ENCODE peak calls at places on chromosomes 12 and 14, in four cellular contexts. One of them, this sample, is unnamed.

GRCh38 chr14:91417134-91417982 is at the start of gene CCDC88C:
- DNase-seq in endodermal cell: peak; percentile 85
- DNase-seq in lung: peak; percentile 58
- DNase-seq in Calu3: peak; percentile 83
- DNase-seq in this sample: no peak

GRCh38 chr14:64082837-64083236 is 211.3 kb downstream of the ESR2 start:
- DNase-seq in lung: no peak
- DNase-seq in endodermal cell: no peak
- DNase-seq in Calu3: no peak
- DNase-seq in this sample: no peak

GRCh38 chr14:95519699-95520098 is 3.2 kb upstream of the SYNE3 start:
- DNase-seq in lung: peak; percentile 73
- DNase-seq in Calu3: no peak
- DNase-seq in endodermal cell: no peak
- DNase-seq in this sample: no peak

GRCh38 chr12:98895086-98895651 is 250.1 kb downstream of the APAF1 start:
- DNase-seq in Calu3: no peak
- DNase-seq in lung: no peak
- DNase-seq in endodermal cell: peak; percentile 92
- DNase-seq in this sample: no peak

GRCh38 chr12:108119126-108119973 is 9.7 kb upstream of the WSCD2 start:
- DNase-seq in Calu3: no peak
- DNase-seq in lung: no peak
- DNase-seq in endodermal cell: no peak
- DNase-seq in this sample: no peak

GRCh38 chr12:126492181-126492580 is 1426.9 kb downstream of the AACS start:
- DNase-seq in endodermal cell: no peak
- DNase-seq in lung: no peak
- DNase-seq in Calu3: no peak
- DNase-seq in this sample: no peak

GRCh38 chr12:105482976-105483375 is 152.5 kb downstream of the C12orf75 start:
- DNase-seq in Calu3: no peak
- DNase-seq in lung: no peak
- DNase-seq in endodermal cell: peak; percentile 11
- DNase-seq in this sample: no peak

GRCh38 chr12:64514456-64514855 is 62.5 kb downstream of the TBK1 start:
- DNase-seq in endodermal cell: no peak
- DNase-seq in lung: no peak
- DNase-seq in Calu3: no peak
- DNase-seq in this sample: no peak

GRCh38 chr12:131452444-131452860 is 258.4 kb upstream of the SFSWAP start:
- DNase-seq in endodermal cell: peak; percentile 90
- DNase-seq in lung: no peak
- DNase-seq in Calu3: peak; percentile 53
- DNase-seq in this sample: no peak
- TF ChIP-seq CTCF in endodermal cell: peak; percentile 83
- TF ChIP-seq CTCF in lung: peak; percentile 21
- TF ChIP-seq CTCF in Calu3: peak; percentile 57
- TF ChIP-seq CTCF in this sample: peak; percentile 52

DNA sequence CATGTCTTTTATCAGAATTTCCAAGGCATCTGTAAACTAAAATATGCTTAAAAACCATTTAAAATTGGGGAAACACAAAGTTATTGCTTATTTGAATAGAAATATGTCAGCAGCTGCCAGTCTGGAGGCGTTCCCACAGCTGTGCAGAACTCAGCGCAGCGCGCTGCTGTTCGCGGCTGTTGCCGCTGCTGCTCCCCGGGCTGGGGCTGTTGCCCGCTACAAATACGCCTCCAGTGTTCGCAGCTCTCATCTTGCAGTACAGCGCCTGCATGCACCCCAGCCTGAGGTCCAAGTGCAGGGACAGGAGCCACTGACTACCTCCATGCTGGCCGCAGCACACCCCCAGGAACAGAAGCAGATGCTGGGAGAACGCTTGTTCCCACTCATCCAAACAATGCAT is 216.2 kb downstream of the SLC16A7 start:
- DNase-seq in Calu3: no peak
- DNase-seq in lung: no peak
- DNase-seq in endodermal cell: no peak
- DNase-seq in this sample: no peak
- TF ChIP-seq CTCF in Calu3: no peak
- TF ChIP-seq CTCF in lung: no peak
- TF ChIP-seq CTCF in endodermal cell: no peak
- TF ChIP-seq CTCF in this sample: no peak

GRCh38 chr12:78473561-78473960 is 391.0 kb upstream of the SYT1 start:
- DNase-seq in Calu3: no peak
- DNase-seq in endodermal cell: no peak
- DNase-seq in lung: no peak
- DNase-seq in this sample: no peak

GRCh38 chr12:78473136-78473535 is 391.4 kb upstream of the SYT1 start:
- DNase-seq in lung: no peak
- DNase-seq in Calu3: no peak
- DNase-seq in endodermal cell: no peak
- DNase-seq in this sample: no peak

GRCh38 chr12:78470354-78471195 is 394.0 kb upstream of the SYT1 start:
- DNase-seq in lung: no peak
- DNase-seq in Calu3: peak; percentile 58
- DNase-seq in endodermal cell: peak; percentile 83
- DNase-seq in this sample: no peak
- TF ChIP-seq CTCF in lung: no peak
- TF ChIP-seq CTCF in Calu3: peak; percentile 39
- TF ChIP-seq CTCF in endodermal cell: peak; percentile 83
- TF ChIP-seq CTCF in this sample: peak; percentile 78

GRCh38 chr14:53533384-53533975 is 380.4 kb upstream of the DDHD1 start:
- DNase-seq in endodermal cell: no peak
- DNase-seq in Calu3: no peak
- DNase-seq in lung: no peak
- DNase-seq in this sample: no peak
- TF ChIP-seq CTCF in endodermal cell: no peak
- TF ChIP-seq CTCF in Calu3: no peak
- TF ChIP-seq CTCF in lung: no peak
- TF ChIP-seq CTCF in this sample: no peak

GRCh38 chr12:31655792-31656191 is 3.7 kb upstream of the ETFBKMT start:
- DNase-seq in Calu3: no peak
- DNase-seq in lung: no peak
- DNase-seq in endodermal cell: no peak
- DNase-seq in this sample: no peak

GRCh38 chr12:31658743-31659086 is 773 bp upstream of the ETFBKMT start:
- DNase-seq in Calu3: no peak
- DNase-seq in lung: no peak
- DNase-seq in endodermal cell: no peak
- DNase-seq in this sample: no peak

GRCh38 chr12:31655208-31655607 is 4.3 kb upstream of the ETFBKMT start:
- DNase-seq in Calu3: no peak
- DNase-seq in lung: no peak
- DNase-seq in endodermal cell: no peak
- DNase-seq in this sample: no peak

GRCh38 chr12:31662176-31662849 is 2.8 kb downstream of the ETFBKMT start:
- DNase-seq in lung: no peak
- DNase-seq in endodermal cell: no peak
- DNase-seq in Calu3: no peak
- DNase-seq in this sample: no peak

DNA sequence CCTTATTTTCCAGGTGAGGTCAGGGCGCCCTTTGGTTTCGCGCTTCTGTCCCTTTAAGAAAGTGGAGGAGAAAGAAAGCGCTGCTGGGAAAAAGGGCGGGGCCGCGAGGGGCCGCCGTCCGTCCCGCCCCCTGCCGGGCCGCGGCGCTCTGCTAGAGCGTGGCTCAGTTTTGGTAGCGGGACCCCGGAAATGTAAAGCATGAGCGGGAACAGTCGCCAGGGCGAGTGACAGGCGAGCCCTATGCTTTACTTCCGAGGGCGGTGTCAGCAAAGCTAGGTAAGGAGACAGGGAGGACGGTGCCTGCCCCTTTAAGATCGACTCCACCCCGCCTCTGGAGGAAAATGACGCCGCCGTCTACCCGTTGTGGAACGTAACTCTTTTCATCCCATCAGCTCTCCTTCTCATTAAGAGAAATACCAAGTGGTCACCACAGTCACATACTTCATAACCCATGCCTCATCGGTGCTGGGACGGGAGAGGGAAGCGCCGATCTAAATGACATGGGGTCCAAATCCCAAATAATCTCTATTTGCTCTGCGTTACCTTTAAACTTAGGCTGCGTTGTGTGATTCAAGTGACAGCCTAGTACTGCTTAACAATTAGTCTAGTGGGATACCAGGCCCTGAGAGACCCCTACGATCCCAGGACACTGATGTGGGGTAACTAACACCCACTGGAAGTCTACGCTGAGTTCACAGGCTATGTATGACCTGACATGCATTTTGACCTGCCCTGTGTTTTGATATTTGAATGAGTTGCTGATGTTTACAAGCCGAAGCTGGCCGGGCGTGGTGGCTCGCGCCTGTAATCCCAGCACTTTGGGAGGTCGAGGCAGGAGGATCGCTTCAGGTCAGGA is at the start of gene ETFBKMT:
- DNase-seq in lung: peak; percentile 87
- DNase-seq in endodermal cell: peak; percentile 98
- DNase-seq in Calu3: peak; percentile 95
- DNase-seq in this sample: no peak
- TF ChIP-seq CTCF in lung: peak; percentile 17
- TF ChIP-seq CTCF in endodermal cell: peak; percentile 72
- TF ChIP-seq CTCF in Calu3: no peak
- TF ChIP-seq CTCF in this sample: peak; percentile 74

GRCh38 chr12:18583655-18584054 is 154.2 kb downstream of the PLCZ1 start:
- DNase-seq in Calu3: no peak
- DNase-seq in lung: no peak
- DNase-seq in endodermal cell: no peak
- DNase-seq in this sample: no peak

GRCh38 chr12:18591473-18591872 is 146.3 kb downstream of the PLCZ1 start:
- DNase-seq in lung: no peak
- DNase-seq in Calu3: no peak
- DNase-seq in endodermal cell: no peak
- DNase-seq in this sample: no peak

DNA sequence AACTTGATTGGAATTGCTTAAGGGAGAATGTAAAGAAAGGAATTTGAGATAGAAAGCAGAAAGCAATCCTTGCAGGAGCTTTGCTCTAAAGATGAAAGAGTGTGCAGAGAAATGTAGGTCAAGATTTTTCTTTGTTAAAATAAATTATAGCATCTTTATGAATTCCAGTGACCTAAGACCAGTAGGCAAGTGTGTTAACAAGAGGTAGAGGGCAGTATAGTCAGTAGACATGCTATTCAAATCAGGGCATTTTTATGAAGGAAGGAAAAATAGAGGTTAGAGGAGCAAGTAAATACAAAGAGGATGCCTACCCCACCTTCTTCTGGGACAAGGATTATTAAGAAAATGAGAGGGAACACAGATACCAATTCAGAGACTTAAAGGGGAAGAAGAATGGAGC is 148.5 kb downstream of the PLCZ1 start:
- DNase-seq in lung: no peak
- DNase-seq in Calu3: no peak
- DNase-seq in endodermal cell: no peak
- DNase-seq in this sample: no peak
- TF ChIP-seq CTCF in lung: no peak
- TF ChIP-seq CTCF in Calu3: no peak
- TF ChIP-seq CTCF in endodermal cell: peak; percentile 58
- TF ChIP-seq CTCF in this sample: no peak